ENCODE peak calls at places on chromosomes 6 and 20, in seven cellular contexts. One of them, this sample, is unnamed.

GRCh38 chr20:38304845-38305447 is 990 bp downstream of the BPI start:
- DNase-seq in H1: peak
- DNase-seq in coronary artery: no peak
- DNase-seq in colonic mucosa: peak
- DNase-seq in CD8-positive, alpha-beta T cell: no peak
- DNase-seq in breast epithelium: no peak
- DNase-seq in heart right ventricle: no peak
- DNase-seq in this sample: no peak

GRCh38 chr20:49948809-49949507 is 12.8 kb downstream of the RNF114 start:
- DNase-seq in colonic mucosa: no peak
- DNase-seq in coronary artery: no peak
- DNase-seq in H1: no peak
- DNase-seq in heart right ventricle: no peak
- DNase-seq in CD8-positive, alpha-beta T cell: no peak
- DNase-seq in breast epithelium: no peak
- DNase-seq in this sample: peak

GRCh38 chr6:164554700-164555479 is 754.5 kb downstream of the C6orf118 start:
- DNase-seq in coronary artery: no peak
- DNase-seq in H1: no peak
- DNase-seq in heart right ventricle: no peak
- DNase-seq in CD8-positive, alpha-beta T cell: no peak
- DNase-seq in colonic mucosa: no peak
- DNase-seq in breast epithelium: no peak
- DNase-seq in this sample: no peak

GRCh38 chr6:42010185-42010872 is 40.0 kb upstream of the TAF8 start:
- DNase-seq in colonic mucosa: no peak
- DNase-seq in breast epithelium: no peak
- DNase-seq in CD8-positive, alpha-beta T cell: no peak
- DNase-seq in coronary artery: no peak
- DNase-seq in H1: no peak
- DNase-seq in heart right ventricle: no peak
- DNase-seq in this sample: no peak

GRCh38 chr6:7325750-7326149 is 12.8 kb upstream of the SSR1 start:
- DNase-seq in heart right ventricle: no peak
- DNase-seq in colonic mucosa: no peak
- DNase-seq in CD8-positive, alpha-beta T cell: no peak
- DNase-seq in coronary artery: no peak
- DNase-seq in H1: no peak
- DNase-seq in breast epithelium: no peak
- DNase-seq in this sample: no peak

GRCh38 chr20:11267131-11267761 is 593.4 kb upstream of the JAG1 start:
- DNase-seq in H1: peak
- DNase-seq in CD8-positive, alpha-beta T cell: no peak
- DNase-seq in heart right ventricle: peak
- DNase-seq in coronary artery: peak
- DNase-seq in colonic mucosa: peak
- DNase-seq in breast epithelium: no peak
- DNase-seq in this sample: peak

GRCh38 chr20:63823691-63824311 is 7.3 kb downstream of the ZBTB46 start:
- DNase-seq in breast epithelium: no peak
- DNase-seq in H1: no peak
- DNase-seq in heart right ventricle: no peak
- DNase-seq in CD8-positive, alpha-beta T cell: no peak
- DNase-seq in coronary artery: no peak
- DNase-seq in colonic mucosa: no peak
- DNase-seq in this sample: no peak

GRCh38 chr6:46969206-46969605 is 47.5 kb upstream of the ADGRF5 start:
- DNase-seq in coronary artery: no peak
- DNase-seq in H1: no peak
- DNase-seq in colonic mucosa: no peak
- DNase-seq in CD8-positive, alpha-beta T cell: no peak
- DNase-seq in breast epithelium: no peak
- DNase-seq in heart right ventricle: no peak
- DNase-seq in this sample: no peak

GRCh38 chr20:53975761-53976160 is 94.6 kb downstream of the BCAS1 start:
- DNase-seq in coronary artery: no peak
- DNase-seq in CD8-positive, alpha-beta T cell: no peak
- DNase-seq in colonic mucosa: no peak
- DNase-seq in breast epithelium: no peak
- DNase-seq in heart right ventricle: no peak
- DNase-seq in H1: no peak
- DNase-seq in this sample: no peak

GRCh38 chr6:586553-586952 is 70.3 kb downstream of the HUS1B start:
- DNase-seq in breast epithelium: no peak
- DNase-seq in H1: no peak
- DNase-seq in coronary artery: no peak
- DNase-seq in heart right ventricle: no peak
- DNase-seq in CD8-positive, alpha-beta T cell: no peak
- DNase-seq in colonic mucosa: no peak
- DNase-seq in this sample: no peak

GRCh38 chr6:30748851-30749540 is 4.6 kb upstream of the IER3 start:
- DNase-seq in breast epithelium: no peak
- DNase-seq in colonic mucosa: peak
- DNase-seq in heart right ventricle: no peak
- DNase-seq in CD8-positive, alpha-beta T cell: no peak
- DNase-seq in coronary artery: no peak
- DNase-seq in H1: no peak
- DNase-seq in this sample: no peak

GRCh38 chr6:145736854-145737181 is 1.5 kb upstream of the EPM2A start:
- DNase-seq in coronary artery: no peak
- DNase-seq in heart right ventricle: no peak
- DNase-seq in CD8-positive, alpha-beta T cell: no peak
- DNase-seq in H1: no peak
- DNase-seq in colonic mucosa: no peak
- DNase-seq in breast epithelium: no peak
- DNase-seq in this sample: no peak

GRCh38 chr6:145734486-145735355 is 599 bp downstream of the EPM2A start:
- DNase-seq in CD8-positive, alpha-beta T cell: peak
- DNase-seq in coronary artery: peak
- DNase-seq in heart right ventricle: peak
- DNase-seq in breast epithelium: peak
- DNase-seq in H1: peak
- DNase-seq in colonic mucosa: peak
- DNase-seq in this sample: peak

GRCh38 chr6:145733207-145733606 is 2.1 kb downstream of the EPM2A start:
- DNase-seq in coronary artery: no peak
- DNase-seq in breast epithelium: no peak
- DNase-seq in colonic mucosa: no peak
- DNase-seq in H1: no peak
- DNase-seq in heart right ventricle: no peak
- DNase-seq in CD8-positive, alpha-beta T cell: no peak
- DNase-seq in this sample: no peak

GRCh38 chr6:145733770-145734169 is 1.6 kb downstream of the EPM2A start:
- DNase-seq in H1: no peak
- DNase-seq in colonic mucosa: no peak
- DNase-seq in CD8-positive, alpha-beta T cell: no peak
- DNase-seq in heart right ventricle: no peak
- DNase-seq in coronary artery: no peak
- DNase-seq in breast epithelium: no peak
- DNase-seq in this sample: no peak

DNA sequence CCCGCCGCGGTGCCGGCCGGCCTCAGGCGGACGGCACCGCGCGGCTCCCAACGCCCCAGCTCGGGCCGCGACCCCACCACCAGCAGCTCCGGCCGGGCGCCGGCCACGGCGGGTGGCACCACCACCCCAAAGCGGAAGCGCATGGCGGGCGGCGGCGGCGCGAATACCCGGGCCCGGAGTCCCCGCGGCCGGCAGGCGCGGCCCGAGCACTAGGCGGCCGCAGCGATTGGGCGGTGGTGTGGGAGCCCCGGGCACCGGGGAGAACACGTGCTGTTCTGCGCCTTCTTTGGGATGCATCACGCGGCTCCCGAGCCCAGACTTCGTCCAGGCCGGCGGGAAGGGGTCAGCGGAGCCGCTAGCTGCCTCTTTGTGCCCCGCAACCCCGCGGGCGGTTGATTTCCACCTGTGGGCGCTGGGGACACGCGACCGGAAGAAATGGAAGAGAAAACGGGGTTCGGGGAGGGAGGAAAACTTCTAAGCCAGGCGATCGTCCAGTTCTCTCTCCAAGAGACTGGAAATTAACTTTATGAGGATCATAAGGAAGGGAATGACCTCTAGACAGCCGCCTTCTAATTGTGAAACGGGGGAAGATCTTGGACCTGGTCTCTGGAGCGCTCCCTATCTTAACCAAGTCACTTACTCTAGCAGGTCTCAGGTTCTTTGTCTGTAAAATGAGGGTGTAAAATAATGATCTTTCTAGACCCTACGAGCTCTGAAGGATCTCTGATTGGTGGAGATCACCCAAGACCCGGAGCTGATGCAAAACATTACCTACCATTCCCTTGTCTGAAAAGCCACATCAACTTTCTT is at the start of gene EPM2A:
- DNase-seq in coronary artery: peak
- DNase-seq in breast epithelium: peak
- DNase-seq in colonic mucosa: peak
- DNase-seq in heart right ventricle: peak
- DNase-seq in H1: peak
- DNase-seq in CD8-positive, alpha-beta T cell: peak
- DNase-seq in this sample: peak
- TF ChIP-seq CTCF in coronary artery: no peak
- TF ChIP-seq CTCF in breast epithelium: no peak
- TF ChIP-seq CTCF in colonic mucosa: no peak
- TF ChIP-seq CTCF in heart right ventricle: no peak
- TF ChIP-seq CTCF in H1: no peak
- TF ChIP-seq CTCF in CD8-positive, alpha-beta T cell: no peak
- TF ChIP-seq CTCF in this sample: no peak

DNA sequence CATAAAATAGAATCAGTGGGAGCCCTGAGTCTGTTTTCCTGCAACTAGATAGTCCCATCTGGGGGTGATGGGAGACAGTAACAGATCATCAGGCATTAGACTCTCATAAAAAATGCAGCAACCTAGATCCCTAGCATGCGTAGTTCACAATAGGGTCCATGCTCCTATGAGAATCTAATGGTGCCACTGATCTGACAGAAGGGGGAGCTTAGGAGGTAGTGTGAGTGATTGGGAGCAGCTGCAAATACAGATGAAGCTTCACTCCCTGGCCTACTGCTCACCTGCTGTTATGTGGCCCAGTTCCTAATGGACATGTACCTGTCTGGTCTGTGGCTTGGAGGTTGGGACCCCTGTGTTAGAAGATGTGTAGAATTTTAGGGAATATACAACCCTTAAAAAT is 904.5 kb upstream of the EPHA7 start:
- DNase-seq in colonic mucosa: no peak
- DNase-seq in CD8-positive, alpha-beta T cell: no peak
- DNase-seq in heart right ventricle: no peak
- DNase-seq in breast epithelium: no peak
- DNase-seq in H1: no peak
- DNase-seq in coronary artery: no peak
- DNase-seq in this sample: no peak
- TF ChIP-seq CTCF in colonic mucosa: no peak
- TF ChIP-seq CTCF in CD8-positive, alpha-beta T cell: no peak
- TF ChIP-seq CTCF in heart right ventricle: no peak
- TF ChIP-seq CTCF in breast epithelium: no peak
- TF ChIP-seq CTCF in H1: peak
- TF ChIP-seq CTCF in coronary artery: no peak
- TF ChIP-seq CTCF in this sample: no peak

DNA sequence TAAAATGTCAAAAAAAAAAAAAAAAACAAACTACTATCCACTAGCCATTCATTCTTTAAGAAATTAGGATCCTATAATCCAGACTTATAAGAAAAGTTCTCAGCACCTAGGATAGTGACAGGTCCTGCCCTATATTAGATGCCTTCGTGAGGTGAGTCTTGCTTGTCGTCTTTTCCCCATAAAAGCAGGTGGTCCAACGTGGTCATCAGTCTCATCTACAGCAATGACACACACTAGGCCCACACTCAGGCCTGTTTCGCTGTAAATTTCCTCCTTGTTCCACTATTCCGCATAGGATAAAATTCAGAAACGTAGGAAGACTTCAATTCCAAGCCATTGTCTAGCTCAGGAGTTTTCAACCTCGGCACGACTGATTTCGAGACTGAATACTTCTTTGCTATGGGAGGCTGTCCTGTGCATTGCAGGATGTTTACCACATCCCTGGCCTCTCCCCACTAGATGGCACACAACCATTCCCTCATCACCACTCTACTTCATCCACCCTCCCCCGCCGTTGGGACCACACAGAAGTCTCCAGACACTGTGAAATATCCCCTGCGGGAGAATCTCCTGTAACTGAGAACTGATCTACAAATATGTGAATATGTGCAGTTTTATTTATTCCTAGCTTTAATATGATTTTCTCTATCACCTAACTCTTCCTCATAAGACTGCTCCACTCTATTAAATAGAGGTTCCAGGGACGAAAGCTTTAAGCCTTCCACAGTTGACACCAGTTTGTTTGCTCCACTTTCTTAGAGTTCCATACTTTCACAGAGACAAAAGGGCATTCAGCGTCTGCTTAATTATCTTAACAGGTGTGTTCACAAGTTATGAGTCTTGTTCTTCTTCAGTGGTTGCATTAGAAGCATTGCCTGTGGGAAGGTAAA is 346.3 kb downstream of the BMP2 start:
- DNase-seq in coronary artery: no peak
- DNase-seq in breast epithelium: no peak
- DNase-seq in H1: peak
- DNase-seq in heart right ventricle: peak
- DNase-seq in CD8-positive, alpha-beta T cell: no peak
- DNase-seq in colonic mucosa: no peak
- DNase-seq in this sample: peak
- TF ChIP-seq CTCF in coronary artery: no peak
- TF ChIP-seq CTCF in breast epithelium: no peak
- TF ChIP-seq CTCF in H1: peak
- TF ChIP-seq CTCF in heart right ventricle: peak
- TF ChIP-seq CTCF in CD8-positive, alpha-beta T cell: no peak
- TF ChIP-seq CTCF in colonic mucosa: no peak
- TF ChIP-seq CTCF in this sample: peak

GRCh38 chr6:91173651-91174050 is 586.8 kb upstream of the MAP3K7 start:
- DNase-seq in colonic mucosa: no peak
- DNase-seq in CD8-positive, alpha-beta T cell: no peak
- DNase-seq in coronary artery: no peak
- DNase-seq in heart right ventricle: no peak
- DNase-seq in H1: no peak
- DNase-seq in breast epithelium: no peak
- DNase-seq in this sample: no peak

GRCh38 chr6:91166271-91166670 is 579.4 kb upstream of the MAP3K7 start:
- DNase-seq in H1: no peak
- DNase-seq in colonic mucosa: no peak
- DNase-seq in heart right ventricle: no peak
- DNase-seq in CD8-positive, alpha-beta T cell: no peak
- DNase-seq in breast epithelium: no peak
- DNase-seq in coronary artery: no peak
- DNase-seq in this sample: no peak

GRCh38 chr6:91164105-91164504 is 577.2 kb upstream of the MAP3K7 start:
- DNase-seq in breast epithelium: no peak
- DNase-seq in CD8-positive, alpha-beta T cell: no peak
- DNase-seq in H1: no peak
- DNase-seq in coronary artery: no peak
- DNase-seq in heart right ventricle: no peak
- DNase-seq in colonic mucosa: no peak
- DNase-seq in this sample: no peak

DNA sequence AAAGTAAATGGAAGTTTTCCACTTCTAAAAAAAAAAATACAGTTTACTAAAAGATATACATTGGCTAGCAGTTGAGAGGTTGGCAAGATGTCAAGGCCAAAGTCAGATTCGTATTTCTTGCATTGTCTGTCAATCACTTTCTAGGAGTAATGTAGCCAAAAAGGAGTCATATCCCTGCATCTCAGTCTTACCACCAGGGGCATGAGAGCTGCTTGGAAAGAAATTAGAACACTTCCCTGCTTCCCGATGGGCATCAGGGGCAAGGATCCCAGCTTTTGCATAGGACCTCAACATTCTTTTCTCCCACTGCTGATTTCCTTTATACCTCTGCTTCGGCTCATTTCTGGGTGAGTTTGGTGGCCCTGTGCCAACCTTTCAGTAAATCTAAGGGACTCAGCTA is 581.0 kb upstream of the MAP3K7 start:
- DNase-seq in H1: no peak
- DNase-seq in coronary artery: no peak
- DNase-seq in breast epithelium: no peak
- DNase-seq in colonic mucosa: no peak
- DNase-seq in CD8-positive, alpha-beta T cell: no peak
- DNase-seq in heart right ventricle: no peak
- DNase-seq in this sample: no peak
- TF ChIP-seq CTCF in H1: no peak
- TF ChIP-seq CTCF in coronary artery: no peak
- TF ChIP-seq CTCF in breast epithelium: no peak
- TF ChIP-seq CTCF in colonic mucosa: no peak
- TF ChIP-seq CTCF in CD8-positive, alpha-beta T cell: no peak
- TF ChIP-seq CTCF in heart right ventricle: no peak
- TF ChIP-seq CTCF in this sample: no peak

This sample was measured in AG09319.